ENCODE peak calls at places on chromosome 4, in four cellular contexts. N, G, O and I are unnamed samples.

GRCh38 chr4:73872331-73873108 is 3.3 kb downstream of the CXCL1 start:
- DNase-seq in N (no peak), G (no peak), O (no peak), I (peak; percentile 62)

GRCh38 chr4:38704755-38705154 is 40.8 kb downstream of the KLF3 start:
- DNase-seq in N (no peak), G (no peak), O (no peak), I (no peak)

GRCh38 chr4:38855466-38855865 is 1.2 kb downstream of the TLR6 start:
- DNase-seq in N (no peak), G (no peak), O (no peak), I (no peak)

GRCh38 chr4:121764702-121765367 is at the start of gene SMIM43:
- DNase-seq in N (no peak), G (no peak), O (peak; percentile 76), I (peak; percentile 13)

GRCh38 chr4:13476915-13477314 is 7.2 kb downstream of the RAB28 start:
- DNase-seq in N (no peak), G (no peak), O (no peak), I (peak; percentile 10)

GRCh38 chr4:40058854-40059253 is 2.2 kb downstream of the N4BP2 start:
- DNase-seq in N (no peak), G (no peak), O (no peak), I (no peak)

GRCh38 chr4:80142396-80143304 is 54.7 kb upstream of the PRDM8 start:
- DNase-seq in N (no peak), G (peak; percentile 38), O (no peak), I (peak; percentile 20)

GRCh38 chr4:153542835-153543234 is 76.7 kb downstream of the TMEM131L start:
- DNase-seq in N (no peak), G (peak; percentile 30), O (peak; percentile 67), I (no peak)

GRCh38 chr4:14824189-14824588 is 178.1 kb upstream of the CPEB2 start:
- DNase-seq in N (no peak), G (no peak), O (no peak), I (no peak)

GRCh38 chr4:84530449-84530848 is 31.4 kb upstream of the NKX6-1 start:
- DNase-seq in N (no peak), G (no peak), O (no peak), I (no peak)

GRCh38 chr4:101019941-101020401 is 327.4 kb downstream of the PPP3CA start:
- DNase-seq in N (peak; percentile 25), G (no peak), O (no peak), I (peak; percentile 51)

GRCh38 chr4:146124023-146124680 is 51.4 kb upstream of the LSM6 start:
- DNase-seq in N (no peak), G (no peak), O (peak; percentile 60), I (no peak)

GRCh38 chr4:38292529-38292928 is 332.3 kb downstream of the PTTG2 start:
- DNase-seq in N (peak; percentile 4), G (no peak), O (no peak), I (no peak)

GRCh38 chr4:90126805-90127204 is 389 bp upstream of the CCSER1 start:
- DNase-seq in N (no peak), G (no peak), O (no peak), I (no peak)

GRCh38 chr4:159551268-159551667 is 448.4 kb downstream of the RAPGEF2 start:
- DNase-seq in N (no peak), G (no peak), O (no peak), I (no peak)

GRCh38 chr4:132592340-132592739 is 556.8 kb upstream of the PCDH10 start:
- DNase-seq in N (peak; percentile 16), G (no peak), O (no peak), I (no peak)

GRCh38 chr4:132596186-132596585 is 552.9 kb upstream of the PCDH10 start:
- DNase-seq in N (no peak), G (no peak), O (no peak), I (no peak)

GRCh38 chr4:132592850-132593249 is 556.2 kb upstream of the PCDH10 start:
- DNase-seq in N (no peak), G (no peak), O (no peak), I (no peak)

GRCh38 chr4:132593717-132594400 is 555.2 kb upstream of the PCDH10 start:
- DNase-seq in N (no peak), G (no peak), O (no peak), I (no peak)
- H3K9ac ChIP-seq in N (no peak overlapping the region), G (no peak overlapping the region), O (no peak overlapping the region), I (no peak overlapping the region)

GRCh38 chr4:30866907-30867306 is 146.7 kb downstream of the PCDH7 start:
- DNase-seq in N (no peak), G (no peak), O (no peak), I (no peak)
- TF ChIP-seq JUN in N (no peak), G (no peak), O (no peak), I (no peak)

GRCh38 chr4:152190907-152191306 is 345.0 kb downstream of the FBXW7 start:
- DNase-seq in N (no peak), G (no peak), O (no peak), I (no peak)

GRCh38 chr4:152188801-152189200 is 347.1 kb downstream of the FBXW7 start:
- DNase-seq in N (no peak), G (no peak), O (no peak), I (no peak)

GRCh38 chr4:152189451-152190179 is 346.3 kb downstream of the FBXW7 start:
- DNase-seq in N (no peak), G (no peak), O (no peak), I (no peak)

GRCh38 chr4:152185786-152186540 is 349.9 kb downstream of the FBXW7 start:
- DNase-seq in N (no peak), G (no peak), O (no peak), I (no peak)

DNA sequence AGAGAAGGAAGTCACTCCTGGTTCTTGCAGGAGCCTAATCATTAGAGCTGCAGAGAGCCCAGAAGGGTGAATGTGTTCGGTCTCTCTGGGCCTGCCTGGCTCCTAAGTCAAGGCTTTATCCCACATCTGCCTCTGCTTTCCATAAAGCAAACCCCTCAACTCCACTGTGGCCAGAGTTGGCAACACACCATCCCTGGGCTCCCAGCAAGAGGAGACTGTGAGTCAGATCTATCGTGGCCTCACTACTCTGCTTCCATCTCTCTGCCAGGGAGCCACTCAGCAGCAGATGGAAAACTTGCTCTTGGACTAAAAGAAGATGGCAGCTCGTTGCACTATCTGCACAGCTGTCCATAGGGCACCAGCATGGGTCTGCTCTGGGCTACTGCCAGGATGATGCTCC is 348.2 kb downstream of the FBXW7 start:
- DNase-seq in N (no peak), G (no peak), O (no peak), I (no peak)
- TF ChIP-seq MAX in N (no peak), G (no peak), O (no peak), I (no peak)

GRCh38 chr4:185205697-185206342 is 2.0 kb upstream of the CFAP97 start:
- DNase-seq in N (no peak), G (no peak), O (no peak), I (peak; percentile 46)
- H3K9ac ChIP-seq in N (no peak overlapping the region), G (no peak overlapping the region), O (no peak overlapping the region), I (no peak overlapping the region)

DNA sequence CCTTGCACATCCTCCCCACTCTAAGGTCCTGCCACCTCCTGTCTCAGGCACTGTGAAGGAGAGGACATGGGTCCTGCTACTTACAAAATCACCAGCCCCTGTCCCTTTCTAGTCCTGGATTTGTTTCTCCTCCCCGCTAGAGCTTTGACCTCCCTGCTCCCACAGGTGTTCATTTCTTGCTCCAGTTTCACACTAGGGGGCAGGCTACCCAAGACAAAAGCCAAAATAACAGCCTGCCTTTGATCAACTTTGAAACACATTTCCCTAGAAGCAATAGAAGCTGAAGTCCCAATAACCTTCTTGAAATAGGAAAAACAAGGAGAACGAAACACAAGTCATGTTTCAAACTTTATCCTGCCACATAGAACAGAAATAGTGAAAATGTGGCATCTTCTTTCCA is 164.4 kb downstream of the QDPR start:
- DNase-seq in N (peak; percentile 39), G (peak; percentile 15), O (peak; percentile 55), I (peak; percentile 40)
- TF ChIP-seq JUN in N (no peak), G (no peak), O (no peak), I (no peak)